ENCODE peak calls at places on chromosomes 4 and X, in seven cellular contexts. N is AG09309, S is foreskin fibroblast, L is GM12878, V is IMR-90, P is ovary, W is colonic mucosa. U is an unnamed sample.

GRCh38 chrX:15983034-15983433 is 128.4 kb upstream of the AP1S2 start:
- DNase-seq in S (no peak), P (no peak), N (no peak), V (no peak), W (no peak), L (no peak), U (no peak)

GRCh38 chrX:153779891-153780677 is 757 bp upstream of the SRPK3 start:
- DNase-seq in L (no peak), P (no peak), S (no peak), W (no peak), V (no peak), N (no peak), U (no peak)

GRCh38 chr4:100386270-100386669 is 131.6 kb downstream of the EMCN start:
- DNase-seq in P (no peak), S (no peak), N (no peak), L (no peak), V (no peak), W (no peak), U (no peak)

GRCh38 chr4:19151684-19152083 is 1100.0 kb upstream of the SLIT2 start:
- DNase-seq in W (no peak), L (no peak), V (no peak), N (no peak), P (no peak), S (no peak), U (no peak)

GRCh38 chr4:76053730-76054129 is 17.9 kb upstream of the CXCL11 start:
- DNase-seq in L (no peak), P (no peak), N (no peak), W (no peak), S (no peak), V (no peak), U (peak)

GRCh38 chr4:85682391-85682790 is 207.4 kb downstream of the ARHGAP24 start:
- DNase-seq in P (no peak), V (no peak), W (no peak), N (no peak), L (no peak), S (no peak), U (no peak)

GRCh38 chr4:13349096-13349495 is 135.0 kb downstream of the RAB28 start:
- DNase-seq in L (no peak), S (peak), P (no peak), V (peak), N (no peak), W (no peak), U (no peak)

GRCh38 chr4:60744767-60745166 is 455.4 kb upstream of the ADGRL3 start:
- DNase-seq in P (no peak), N (no peak), W (no peak), S (peak), V (peak), L (no peak), U (peak)

GRCh38 chr4:147581601-147582350 is 35.4 kb upstream of the TMEM184C start:
- DNase-seq in V (peak), P (no peak), S (peak), N (peak), W (no peak), L (no peak), U (no peak)

GRCh38 chr4:103499094-103499493 is 220.7 kb downstream of the TACR3 start:
- DNase-seq in S (peak), N (no peak), W (no peak), L (no peak), V (no peak), P (no peak), U (no peak)

GRCh38 chr4:157824006-157824405 is 348.8 kb downstream of the GASK1B start:
- DNase-seq in P (no peak), W (no peak), N (no peak), S (no peak), L (no peak), V (no peak), U (peak)

GRCh38 chr4:98319021-98319420 is 57.8 kb downstream of the RAP1GDS1 start:
- DNase-seq in N (no peak), S (no peak), P (no peak), L (no peak), V (no peak), W (no peak), U (peak)

GRCh38 chr4:70721747-70722146 is at the start of gene RUFY3:
- DNase-seq in V (peak), N (peak), W (no peak), L (no peak), S (peak), P (peak), U (no peak)

GRCh38 chrX:109818921-109819320 is 85.9 kb upstream of the ACSL4 start:
- DNase-seq in V (no peak), W (no peak), N (no peak), S (no peak), L (no peak), P (no peak), U (no peak)

GRCh38 chrX:133580630-133581029 is 165.3 kb upstream of the GPC4 start:
- DNase-seq in S (peak), N (peak), V (no peak), L (no peak), W (no peak), P (no peak), U (peak)

GRCh38 chr4:87839309-87839946 is 6.7 kb downstream of the MEPE start:
- DNase-seq in L (no peak), W (no peak), N (no peak), V (peak), S (peak), P (no peak), U (peak)

GRCh38 chr4:100174985-100175383 is 15.3 kb downstream of the DDIT4L start:
- DNase-seq in L (no peak), N (no peak), P (no peak), V (no peak), S (no peak), W (no peak), U (no peak)

GRCh38 chr4:163111588-163111987 is 55.1 kb downstream of the NAF1 start:
- DNase-seq in S (no peak), P (no peak), V (peak), N (no peak), W (no peak), L (no peak), U (peak)

GRCh38 chr4:179867300-179867878 is 2375.8 kb upstream of the TENM3 start:
- DNase-seq in W (peak), V (peak), P (no peak), S (no peak), N (no peak), L (peak), U (peak)
- TF ChIP-seq CTCF in W (peak), V (peak), P (no peak), S (peak), N (peak), L (peak), U (peak)

GRCh38 chrX:6225307-6226052 is 3.2 kb downstream of the NLGN4X start:
- DNase-seq in W (no peak), N (no peak), S (no peak), P (no peak), L (no peak), V (no peak), U (no peak)
- H3K4me3 ChIP-seq in W (peak), N (no peak), S (peak), P (peak), L (no peak), V (no peak), U (peak)

GRCh38 chrX:117610049-117610448 is 506.6 kb downstream of the KLHL13 start:
- DNase-seq in W (no peak), S (no peak), V (no peak), P (no peak), L (no peak), N (no peak), U (no peak)

GRCh38 chrX:117607571-117607970 is 509.0 kb downstream of the KLHL13 start:
- DNase-seq in N (no peak), V (no peak), S (no peak), W (no peak), P (no peak), L (no peak), U (no peak)

GRCh38 chrX:117610806-117611205 is 505.8 kb downstream of the KLHL13 start:
- DNase-seq in P (no peak), W (no peak), V (no peak), S (no peak), L (no peak), N (no peak), U (no peak)
- TF ChIP-seq CTCF in P (no peak), W (no peak), V (no peak), S (no peak), L (no peak), N (no peak), U (no peak)

GRCh38 chrX:23773601-23774175 is 9.3 kb upstream of the SAT1 start:
- DNase-seq in W (no peak), V (no peak), N (no peak), P (no peak), L (peak), S (no peak), U (no peak)
- H3K4me3 ChIP-seq in W (no peak), V (no peak), N (no peak), P (no peak), L (no peak), S (no peak), U (no peak)

GRCh38 chr4:11420327-11420726 is 8.4 kb downstream of the HS3ST1 start:
- DNase-seq in V (no peak), P (no peak), N (no peak), W (no peak), S (no peak), L (no peak), U (no peak)

GRCh38 chr4:11416071-11416766 is 12.5 kb downstream of the HS3ST1 start:
- DNase-seq in N (no peak), L (no peak), S (no peak), V (no peak), P (no peak), W (no peak), U (no peak)

GRCh38 chr4:11421116-11421515 is 7.6 kb downstream of the HS3ST1 start:
- DNase-seq in S (no peak), V (no peak), P (no peak), L (no peak), W (no peak), N (no peak), U (no peak)

GRCh38 chr4:11416767-11417113 is 12.0 kb downstream of the HS3ST1 start:
- DNase-seq in L (no peak), N (no peak), W (no peak), S (no peak), P (no peak), V (no peak), U (no peak)

GRCh38 chr4:11418610-11419009 is 10.1 kb downstream of the HS3ST1 start:
- DNase-seq in S (no peak), W (no peak), V (peak), N (no peak), P (no peak), L (no peak), U (no peak)
- TF ChIP-seq CTCF in S (no peak), W (no peak), V (no peak), N (no peak), P (no peak), L (peak), U (no peak)